ENCODE peak calls at places on chromosomes 6 and 20, in four cellular contexts. One of them, this sample, is unnamed.

GRCh38 chr20:38982291-38982690 is 20.1 kb downstream of the DHX35 start:
- DNase-seq in GM23338: no peak
- DNase-seq in GM04503: no peak
- DNase-seq in T follicular helper cell: no peak
- DNase-seq in this sample: no peak

GRCh38 chr20:61692476-61692875 is 373.2 kb downstream of the TAF4 start:
- DNase-seq in GM23338: no peak
- DNase-seq in GM04503: no peak
- DNase-seq in T follicular helper cell: no peak
- DNase-seq in this sample: no peak

GRCh38 chr6:28266962-28267694 is at the start of gene ZSCAN26:
- DNase-seq in GM23338: peak
- DNase-seq in GM04503: peak
- DNase-seq in T follicular helper cell: peak
- DNase-seq in this sample: peak

GRCh38 chr20:64068381-64069208 is 5.6 kb downstream of the TCEA2 start:
- DNase-seq in GM23338: no peak
- DNase-seq in GM04503: no peak
- DNase-seq in T follicular helper cell: no peak
- DNase-seq in this sample: no peak

GRCh38 chr20:1362484-1362883 is 30.4 kb downstream of the FKBP1A start:
- DNase-seq in GM23338: no peak
- DNase-seq in GM04503: no peak
- DNase-seq in T follicular helper cell: no peak
- DNase-seq in this sample: no peak

GRCh38 chr6:52049252-52050050 is 38.0 kb downstream of the PKHD1 start:
- DNase-seq in GM23338: peak
- DNase-seq in GM04503: no peak
- DNase-seq in T follicular helper cell: no peak
- DNase-seq in this sample: no peak

GRCh38 chr6:4776493-4776966 is 326 bp downstream of the CDYL start:
- DNase-seq in GM23338: peak
- DNase-seq in GM04503: no peak
- DNase-seq in T follicular helper cell: peak
- DNase-seq in this sample: peak

GRCh38 chr20:21583486-21584168 is 69.8 kb upstream of the NKX2-2 start:
- DNase-seq in GM23338: no peak
- DNase-seq in GM04503: no peak
- DNase-seq in T follicular helper cell: no peak
- DNase-seq in this sample: no peak

GRCh38 chr6:55643868-55644267 is 64.9 kb upstream of the HMGCLL1 start:
- DNase-seq in GM23338: no peak
- DNase-seq in GM04503: no peak
- DNase-seq in T follicular helper cell: no peak
- DNase-seq in this sample: no peak

GRCh38 chr20:33372993-33373441 is 28.3 kb downstream of the CDK5RAP1 start:
- DNase-seq in GM23338: no peak
- DNase-seq in GM04503: no peak
- DNase-seq in T follicular helper cell: no peak
- DNase-seq in this sample: no peak

GRCh38 chr6:148177589-148178233 is 164.9 kb upstream of the SASH1 start:
- DNase-seq in GM23338: peak
- DNase-seq in GM04503: no peak
- DNase-seq in T follicular helper cell: no peak
- DNase-seq in this sample: no peak

GRCh38 chr6:33429745-33430042 is 9.8 kb downstream of the SYNGAP1 start:
- DNase-seq in GM23338: no peak
- DNase-seq in GM04503: no peak
- DNase-seq in T follicular helper cell: no peak
- DNase-seq in this sample: no peak

GRCh38 chr20:14336667-14337066 is 745 bp downstream of the FLRT3 start:
- DNase-seq in GM23338: peak
- DNase-seq in GM04503: no peak
- DNase-seq in T follicular helper cell: no peak
- DNase-seq in this sample: no peak

GRCh38 chr6:109867970-109868358 is 110.1 kb upstream of the GPR6 start:
- DNase-seq in GM23338: no peak
- DNase-seq in GM04503: peak
- DNase-seq in T follicular helper cell: no peak
- DNase-seq in this sample: no peak